ENCODE peak calls at places on chromosomes 13 and 19, in nine cellular contexts. One of them, this sample, is unnamed.
A peak's percentile ranks its signal among the peaks of the same experiment; 100 is the strongest.

GRCh38 chr13:26589754-26590153 is 32.3 kb downstream of the WASF3 start:
- DNase-seq in gastrocnemius medialis: no peak
- DNase-seq in heart left ventricle: no peak
- DNase-seq in transverse colon: no peak
- DNase-seq in K562: no peak
- DNase-seq in thyroid gland: peak; percentile 75
- DNase-seq in NB4: peak; percentile 3
- DNase-seq in spleen: no peak
- DNase-seq in IMR-90: peak; percentile 56
- DNase-seq in this sample: no peak

GRCh38 chr13:27953671-27954405 is 15.3 kb downstream of the CDX2 start:
- DNase-seq in gastrocnemius medialis: no peak
- DNase-seq in heart left ventricle: peak; percentile 77
- DNase-seq in transverse colon: peak; percentile 87
- DNase-seq in K562: peak; percentile 58
- DNase-seq in thyroid gland: peak; percentile 67
- DNase-seq in NB4: peak; percentile 95
- DNase-seq in spleen: peak; percentile 92
- DNase-seq in IMR-90: peak; percentile 55
- DNase-seq in this sample: peak; percentile 23

GRCh38 chr19:39765091-39766076 is 13.3 kb upstream of the LEUTX start:
- DNase-seq in gastrocnemius medialis: no peak
- DNase-seq in heart left ventricle: peak; percentile 28
- DNase-seq in transverse colon: peak; percentile 28
- DNase-seq in K562: peak; percentile 61
- DNase-seq in thyroid gland: peak; percentile 52
- DNase-seq in NB4: peak; percentile 24
- DNase-seq in spleen: no peak
- DNase-seq in IMR-90: peak; percentile 41
- DNase-seq in this sample: peak; percentile 18

GRCh38 chr19:7729831-7730285 is 2.1 kb downstream of the CLEC4G start:
- DNase-seq in gastrocnemius medialis: no peak
- DNase-seq in heart left ventricle: no peak
- DNase-seq in transverse colon: no peak
- DNase-seq in K562: no peak
- DNase-seq in thyroid gland: no peak
- DNase-seq in NB4: no peak
- DNase-seq in spleen: peak; percentile 79
- DNase-seq in IMR-90: no peak
- DNase-seq in this sample: no peak

GRCh38 chr19:15812059-15812722 is 3.3 kb downstream of the OR10H1 start:
- DNase-seq in gastrocnemius medialis: no peak
- DNase-seq in heart left ventricle: no peak
- DNase-seq in transverse colon: peak; percentile 38
- DNase-seq in K562: no peak
- DNase-seq in thyroid gland: no peak
- DNase-seq in NB4: peak; percentile 40
- DNase-seq in spleen: no peak
- DNase-seq in IMR-90: no peak
- DNase-seq in this sample: no peak

GRCh38 chr13:110239280-110240120 is 67.5 kb downstream of the COL4A1 start:
- DNase-seq in gastrocnemius medialis: no peak
- DNase-seq in heart left ventricle: no peak
- DNase-seq in transverse colon: no peak
- DNase-seq in K562: no peak
- DNase-seq in thyroid gland: no peak
- DNase-seq in NB4: no peak
- DNase-seq in spleen: no peak
- DNase-seq in IMR-90: no peak
- DNase-seq in this sample: no peak

GRCh38 chr13:75635621-75636338 is at the start of gene LMO7:
- DNase-seq in gastrocnemius medialis: no peak
- DNase-seq in heart left ventricle: peak; percentile 60
- DNase-seq in transverse colon: peak; percentile 61
- DNase-seq in K562: peak; percentile 49
- DNase-seq in thyroid gland: peak; percentile 86
- DNase-seq in NB4: peak; percentile 73
- DNase-seq in spleen: peak; percentile 90
- DNase-seq in IMR-90: peak; percentile 52
- DNase-seq in this sample: peak; percentile 32

GRCh38 chr13:51397262-51397933 is 55.4 kb downstream of the INTS6 start:
- DNase-seq in gastrocnemius medialis: peak; percentile 57
- DNase-seq in heart left ventricle: no peak
- DNase-seq in transverse colon: peak; percentile 10
- DNase-seq in K562: no peak
- DNase-seq in thyroid gland: peak; percentile 4
- DNase-seq in NB4: peak; percentile 9
- DNase-seq in spleen: no peak
- DNase-seq in IMR-90: peak; percentile 80
- DNase-seq in this sample: no peak

DNA sequence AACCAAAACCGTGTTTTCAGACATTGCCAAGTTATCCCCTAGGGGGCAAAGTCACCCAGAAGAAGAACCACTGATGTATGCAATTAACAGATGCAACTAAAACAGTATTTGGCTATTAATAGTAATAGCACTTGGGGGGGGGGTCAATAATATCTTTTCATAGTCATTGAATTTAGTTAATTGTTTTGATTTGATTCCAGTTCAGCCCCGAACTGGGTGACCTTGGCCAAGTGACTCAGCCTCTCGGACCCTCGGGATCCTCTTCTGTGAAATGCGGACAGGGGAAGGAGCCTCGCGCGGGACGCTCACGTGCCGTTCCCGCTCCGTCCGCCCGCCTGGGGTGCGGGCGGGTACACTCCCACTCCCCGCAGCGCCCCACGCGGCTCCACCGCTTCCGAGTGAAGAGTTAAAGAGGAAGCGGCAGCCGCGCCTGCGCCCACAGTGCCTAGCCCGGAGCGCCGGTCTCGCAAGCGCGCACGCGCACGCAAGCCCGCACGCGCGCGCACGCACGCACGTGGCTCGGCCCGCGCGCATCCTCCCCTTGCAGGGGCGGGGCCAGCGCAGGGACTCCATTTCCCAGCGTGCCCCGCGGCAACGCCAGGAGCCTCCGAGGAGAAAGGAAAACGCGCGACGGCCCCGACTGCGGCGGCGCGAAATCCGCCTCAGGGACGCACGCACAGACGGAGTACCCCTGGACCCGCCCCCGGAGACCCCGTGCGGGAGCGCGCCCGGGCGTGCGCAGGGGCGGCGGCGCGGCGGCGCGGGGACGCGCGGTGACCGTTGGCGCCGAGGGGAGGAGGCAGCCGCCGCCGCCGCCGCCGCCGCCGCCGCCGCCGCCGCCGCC is at the start of gene DAZAP1:
- DNase-seq in gastrocnemius medialis: peak; percentile 97
- DNase-seq in heart left ventricle: peak; percentile 100
- DNase-seq in transverse colon: peak; percentile 100
- DNase-seq in K562: peak; percentile 91
- DNase-seq in thyroid gland: peak; percentile 99
- DNase-seq in NB4: peak; percentile 94
- DNase-seq in spleen: peak; percentile 99
- DNase-seq in IMR-90: peak; percentile 97
- DNase-seq in this sample: peak; percentile 98
- TF ChIP-seq POLR2A in gastrocnemius medialis: peak; percentile 24
- TF ChIP-seq POLR2A in heart left ventricle: no peak
- TF ChIP-seq POLR2A in transverse colon: peak; percentile 25
- TF ChIP-seq POLR2A in K562: peak; percentile 78
- TF ChIP-seq POLR2A in thyroid gland: peak; percentile 73
- TF ChIP-seq POLR2A in NB4: peak; percentile 32
- TF ChIP-seq POLR2A in spleen: no peak
- TF ChIP-seq POLR2A in IMR-90: no peak
- TF ChIP-seq POLR2A in this sample: peak; percentile 64

GRCh38 chr13:36414461-36414860 is 17.8 kb upstream of the CCNA1 start:
- DNase-seq in gastrocnemius medialis: no peak
- DNase-seq in heart left ventricle: no peak
- DNase-seq in transverse colon: no peak
- DNase-seq in K562: no peak
- DNase-seq in thyroid gland: no peak
- DNase-seq in NB4: peak; percentile 87
- DNase-seq in spleen: no peak
- DNase-seq in IMR-90: no peak
- DNase-seq in this sample: no peak

GRCh38 chr13:36420437-36420891 is 11.8 kb upstream of the CCNA1 start:
- DNase-seq in gastrocnemius medialis: no peak
- DNase-seq in heart left ventricle: peak; percentile 58
- DNase-seq in transverse colon: peak; percentile 57
- DNase-seq in K562: peak; percentile 60
- DNase-seq in thyroid gland: peak; percentile 74
- DNase-seq in NB4: peak; percentile 92
- DNase-seq in spleen: peak; percentile 81
- DNase-seq in IMR-90: peak; percentile 59
- DNase-seq in this sample: peak; percentile 75

GRCh38 chr13:36417328-36417727 is 15.0 kb upstream of the CCNA1 start:
- DNase-seq in gastrocnemius medialis: no peak
- DNase-seq in heart left ventricle: no peak
- DNase-seq in transverse colon: no peak
- DNase-seq in K562: no peak
- DNase-seq in thyroid gland: no peak
- DNase-seq in NB4: peak; percentile 72
- DNase-seq in spleen: no peak
- DNase-seq in IMR-90: no peak
- DNase-seq in this sample: no peak

GRCh38 chr13:36421447-36421846 is 10.8 kb upstream of the CCNA1 start:
- DNase-seq in gastrocnemius medialis: no peak
- DNase-seq in heart left ventricle: no peak
- DNase-seq in transverse colon: no peak
- DNase-seq in K562: no peak
- DNase-seq in thyroid gland: no peak
- DNase-seq in NB4: peak; percentile 84
- DNase-seq in spleen: no peak
- DNase-seq in IMR-90: no peak
- DNase-seq in this sample: no peak

GRCh38 chr13:36418022-36418805 is 14.1 kb upstream of the CCNA1 start:
- DNase-seq in gastrocnemius medialis: no peak
- DNase-seq in heart left ventricle: no peak
- DNase-seq in transverse colon: no peak
- DNase-seq in K562: no peak
- DNase-seq in thyroid gland: no peak
- DNase-seq in NB4: peak; percentile 97
- DNase-seq in spleen: no peak
- DNase-seq in IMR-90: peak; percentile 58
- DNase-seq in this sample: no peak
- H3K4me3 ChIP-seq in gastrocnemius medialis: no peak overlapping the region
- H3K4me3 ChIP-seq in heart left ventricle: no peak overlapping the region
- H3K4me3 ChIP-seq in transverse colon: no peak overlapping the region
- H3K4me3 ChIP-seq in K562: no peak overlapping the region
- H3K4me3 ChIP-seq in thyroid gland: no peak overlapping the region
- H3K4me3 ChIP-seq in NB4: peak overlapping the region; percentile 60
- H3K4me3 ChIP-seq in spleen: no peak overlapping the region
- H3K4me3 ChIP-seq in IMR-90: no peak overlapping the region
- H3K4me3 ChIP-seq in this sample: no peak overlapping the region

GRCh38 chr13:111458739-111459138 is 138.3 kb downstream of the TEX29 start:
- DNase-seq in gastrocnemius medialis: no peak
- DNase-seq in heart left ventricle: no peak
- DNase-seq in transverse colon: no peak
- DNase-seq in K562: no peak
- DNase-seq in thyroid gland: no peak
- DNase-seq in NB4: no peak
- DNase-seq in spleen: no peak
- DNase-seq in IMR-90: no peak
- DNase-seq in this sample: no peak

GRCh38 chr13:111460548-111461444 is 140.4 kb downstream of the TEX29 start:
- DNase-seq in gastrocnemius medialis: no peak
- DNase-seq in heart left ventricle: peak; percentile 57
- DNase-seq in transverse colon: peak; percentile 20
- DNase-seq in K562: no peak
- DNase-seq in thyroid gland: peak; percentile 29
- DNase-seq in NB4: peak; percentile 43
- DNase-seq in spleen: no peak
- DNase-seq in IMR-90: peak; percentile 47
- DNase-seq in this sample: no peak

GRCh38 chr13:111458001-111458531 is 137.6 kb downstream of the TEX29 start:
- DNase-seq in gastrocnemius medialis: no peak
- DNase-seq in heart left ventricle: no peak
- DNase-seq in transverse colon: no peak
- DNase-seq in K562: no peak
- DNase-seq in thyroid gland: no peak
- DNase-seq in NB4: no peak
- DNase-seq in spleen: no peak
- DNase-seq in IMR-90: no peak
- DNase-seq in this sample: no peak

GRCh38 chr13:111459803-111460547 is 139.5 kb downstream of the TEX29 start:
- DNase-seq in gastrocnemius medialis: no peak
- DNase-seq in heart left ventricle: no peak
- DNase-seq in transverse colon: no peak
- DNase-seq in K562: no peak
- DNase-seq in thyroid gland: no peak
- DNase-seq in NB4: no peak
- DNase-seq in spleen: no peak
- DNase-seq in IMR-90: no peak
- DNase-seq in this sample: no peak

GRCh38 chr13:111456452-111457230 is 136.2 kb downstream of the TEX29 start:
- DNase-seq in gastrocnemius medialis: no peak
- DNase-seq in heart left ventricle: no peak
- DNase-seq in transverse colon: no peak
- DNase-seq in K562: no peak
- DNase-seq in thyroid gland: no peak
- DNase-seq in NB4: no peak
- DNase-seq in spleen: no peak
- DNase-seq in IMR-90: no peak
- DNase-seq in this sample: no peak
- TF ChIP-seq CTCF in gastrocnemius medialis: no peak
- TF ChIP-seq CTCF in heart left ventricle: no peak
- TF ChIP-seq CTCF in transverse colon: no peak
- TF ChIP-seq CTCF in K562: no peak
- TF ChIP-seq CTCF in thyroid gland: no peak
- TF ChIP-seq CTCF in NB4: no peak
- TF ChIP-seq CTCF in spleen: no peak
- TF ChIP-seq CTCF in IMR-90: no peak
- TF ChIP-seq CTCF in this sample: no peak

GRCh38 chr19:19900124-19900523 is 622 bp upstream of the ZNF93 start:
- DNase-seq in gastrocnemius medialis: no peak
- DNase-seq in heart left ventricle: no peak
- DNase-seq in transverse colon: no peak
- DNase-seq in K562: peak; percentile 25
- DNase-seq in thyroid gland: no peak
- DNase-seq in NB4: peak; percentile 87
- DNase-seq in spleen: no peak
- DNase-seq in IMR-90: peak; percentile 75
- DNase-seq in this sample: no peak

DNA sequence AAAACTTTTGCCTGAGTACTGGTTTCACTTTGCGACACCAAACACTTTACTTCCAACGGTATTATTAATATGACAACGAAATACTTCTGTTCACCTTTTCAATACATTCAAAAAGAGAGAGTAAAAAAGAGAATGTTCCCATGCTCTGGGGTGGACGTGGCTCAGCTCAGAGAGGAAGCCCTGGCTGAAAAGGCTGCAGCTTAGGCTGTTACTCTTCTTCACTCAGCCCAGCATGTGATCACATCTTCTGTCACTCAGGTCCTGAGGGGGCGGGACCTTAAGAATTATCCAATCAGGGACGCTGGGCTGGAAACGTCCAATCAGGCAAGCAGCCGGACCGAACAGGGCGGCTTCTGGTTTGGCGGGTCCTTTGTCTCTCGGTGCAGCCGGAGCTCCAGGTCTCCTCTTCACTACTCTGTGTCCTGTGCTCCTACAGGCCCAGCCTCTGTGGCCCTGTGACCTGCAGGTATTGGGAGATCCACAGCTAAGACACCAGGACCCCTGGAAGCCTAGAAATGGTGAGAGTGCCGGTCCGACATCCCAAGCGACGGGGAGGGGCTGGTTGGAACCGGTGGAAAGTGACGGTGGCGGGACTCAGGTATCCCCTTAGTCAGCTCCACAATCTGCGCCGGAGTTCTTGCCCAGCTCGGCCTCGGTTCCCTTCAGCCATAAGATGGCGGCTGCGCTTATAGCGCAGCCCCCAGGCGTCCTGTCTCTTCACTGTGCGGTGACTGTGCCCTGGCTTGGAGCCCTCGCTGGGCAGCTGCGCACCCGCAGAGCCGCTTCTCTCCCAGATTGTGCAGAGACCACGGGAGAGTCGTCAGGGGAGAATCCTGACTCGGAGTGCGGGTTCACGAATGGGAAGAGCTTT is at the start of gene ZNF93:
- DNase-seq in gastrocnemius medialis: peak; percentile 87
- DNase-seq in heart left ventricle: peak; percentile 97
- DNase-seq in transverse colon: peak; percentile 95
- DNase-seq in K562: peak; percentile 94
- DNase-seq in thyroid gland: peak; percentile 98
- DNase-seq in NB4: peak; percentile 97
- DNase-seq in spleen: peak; percentile 93
- DNase-seq in IMR-90: peak; percentile 96
- DNase-seq in this sample: peak; percentile 97
- TF ChIP-seq POLR2A in gastrocnemius medialis: peak; percentile 41
- TF ChIP-seq POLR2A in heart left ventricle: no peak
- TF ChIP-seq POLR2A in transverse colon: peak; percentile 66
- TF ChIP-seq POLR2A in K562: peak; percentile 92
- TF ChIP-seq POLR2A in thyroid gland: peak; percentile 96
- TF ChIP-seq POLR2A in NB4: peak; percentile 73
- TF ChIP-seq POLR2A in spleen: no peak
- TF ChIP-seq POLR2A in IMR-90: peak; percentile 67
- TF ChIP-seq POLR2A in this sample: peak; percentile 69

This sample was measured in uterus.